ENCODE peak calls at places on chromosomes 13 and 19, in ten cellular contexts. S is lung; M is RWPE2; E is thoracic aorta; Y is CD8-positive, alpha-beta T cell; X is neuronal stem cell; O is SK-N-SH; H is right cardiac atrium; C is IMR-90; V is hepatocyte. W is an unnamed sample. For H3K4me1, the result is how much of the 10 kb centered on the place peaks cover.

GRCh38 chr19:805600-806550 is 8.6 kb downstream of the PTBP1 start:
- DNase-seq in C (no peak), V (no peak), X (no peak), E (no peak), O (peak), Y (no peak), M (no peak), H (no peak), S (no peak), W (no peak)

GRCh38 chr13:39244561-39245230 is 206.4 kb downstream of the NHLRC3 start:
- DNase-seq in H (no peak), O (no peak), V (no peak), E (no peak), S (no peak), M (no peak), X (no peak), C (no peak), Y (no peak), W (no peak)

GRCh38 chr19:5001547-5002131 is 32.7 kb downstream of the KDM4B start:
- DNase-seq in S (no peak), C (peak), X (no peak), M (no peak), E (no peak), Y (peak), H (no peak), O (peak), V (peak), W (no peak)

GRCh38 chr19:1107655-1108261 is 4.0 kb downstream of the GPX4 start:
- DNase-seq in H (peak), C (no peak), X (no peak), Y (no peak), M (no peak), S (no peak), E (no peak), O (no peak), V (no peak), W (no peak)

GRCh38 chr13:27118428-27119054 is 53.1 kb downstream of the USP12 start:
- DNase-seq in X (no peak), V (no peak), Y (no peak), E (no peak), H (no peak), M (no peak), C (no peak), O (no peak), S (no peak), W (no peak)

GRCh38 chr19:51123381-51124186 is 1.1 kb upstream of the SIGLEC9 start:
- DNase-seq in S (peak), V (no peak), X (no peak), E (no peak), Y (peak), O (no peak), M (no peak), H (no peak), C (no peak), W (no peak)

GRCh38 chr19:33177417-33177976 is 16.6 kb upstream of the LRP3 start:
- DNase-seq in C (no peak), X (no peak), E (peak), M (no peak), O (peak), H (no peak), S (no peak), V (peak), Y (peak), W (peak)

GRCh38 chr19:32415246-32415645 is 9.7 kb downstream of the DPY19L3 start:
- DNase-seq in C (no peak), Y (no peak), E (no peak), X (no peak), O (no peak), H (no peak), S (no peak), V (no peak), M (no peak), W (no peak)

GRCh38 chr19:20238025-20238623 is 71.1 kb downstream of the ZNF486 start:
- DNase-seq in X (peak), H (peak), C (peak), S (peak), Y (peak), M (no peak), O (peak), E (peak), V (peak), W (peak)

GRCh38 chr19:51142119-51142518 is at the start of gene SIGLEC7:
- DNase-seq in M (no peak), E (no peak), Y (no peak), V (no peak), H (peak), C (no peak), S (no peak), O (no peak), X (no peak), W (no peak)

GRCh38 chr19:30227661-30228112 is 144.5 kb upstream of the ZNF536 start:
- DNase-seq in M (no peak), C (peak), H (peak), Y (no peak), E (no peak), S (peak), V (peak), O (peak), X (peak), W (no peak)

GRCh38 chr13:99323488-99323887 is 16.3 kb upstream of the GPR183 start:
- DNase-seq in V (no peak), C (peak), X (no peak), Y (no peak), M (no peak), E (no peak), S (no peak), H (no peak), O (no peak), W (no peak)

GRCh38 chr13:99326012-99326411 is 18.8 kb upstream of the GPR183 start:
- DNase-seq in C (no peak), H (no peak), O (no peak), M (no peak), X (no peak), S (no peak), E (no peak), Y (no peak), V (no peak), W (no peak)

GRCh38 chr13:99320693-99321481 is 13.7 kb upstream of the GPR183 start:
- DNase-seq in C (peak), H (no peak), M (no peak), O (no peak), E (no peak), S (no peak), Y (no peak), V (no peak), X (no peak), W (no peak)

GRCh38 chr13:99321709-99322108 is 14.5 kb upstream of the GPR183 start:
- DNase-seq in X (no peak), Y (no peak), S (no peak), O (no peak), E (no peak), C (no peak), V (no peak), M (no peak), H (no peak), W (no peak)

GRCh38 chr13:99322297-99323103 is 15.3 kb upstream of the GPR183 start:
- DNase-seq in O (no peak), V (no peak), C (peak), M (no peak), E (no peak), X (no peak), H (no peak), S (no peak), Y (no peak), W (no peak)
- H3K4me1 ChIP-seq in O (under half), V (under half), C (under half), M (under half), E (under half), X (under half), H (under half), S (under half), Y (half or more), W (under half)

DNA sequence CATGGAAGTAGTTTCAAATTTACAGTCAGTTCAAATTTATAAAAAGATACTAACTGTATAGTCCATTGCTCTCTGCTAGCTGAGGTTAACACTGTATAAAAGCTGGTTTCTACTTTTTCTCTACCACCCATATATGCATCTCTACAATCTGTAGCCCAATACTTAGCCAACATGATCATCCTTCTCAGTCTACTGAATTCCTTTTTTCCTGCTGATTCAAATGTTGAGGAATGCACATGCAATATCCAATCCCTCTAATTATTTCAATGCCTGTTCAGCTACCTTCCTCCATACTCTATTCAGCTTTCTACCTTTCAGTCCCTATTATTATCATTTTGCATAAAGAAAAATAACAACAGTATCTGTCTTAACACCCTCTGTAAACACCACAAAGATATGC is 15.6 kb downstream of the KPNA3 start:
- DNase-seq in Y (no peak), X (no peak), S (no peak), C (peak), V (no peak), M (no peak), E (no peak), O (no peak), H (no peak), W (no peak)
- H3K4me1 ChIP-seq in Y (under half), X (under half), S (under half), C (under half), V (under half), M (under half), E (under half), O (under half), H (under half), W (under half)

GRCh38 chr19:35031072-35031881 is 1.0 kb downstream of the SCN1B start:
- DNase-seq in H (peak), E (no peak), C (peak), O (no peak), M (no peak), V (no peak), S (no peak), X (no peak), Y (no peak), W (no peak)
- H3K4me1 ChIP-seq in H (under half), E (under half), C (under half), O (under half), M (under half), V (under half), S (under half), X (under half), Y (under half), W (under half)

GRCh38 chr13:98143157-98143553 is 261 bp downstream of the FARP1 start:
- DNase-seq in M (no peak), H (peak), Y (no peak), V (no peak), O (peak), X (peak), C (no peak), S (no peak), E (no peak), W (no peak)
- H3K4me1 ChIP-seq in M (under half), H (under half), Y (under half), V (under half), O (under half), X (under half), C (under half), S (under half), E (under half), W (under half)

GRCh38 chr19:13053238-13053637 is 49.4 kb downstream of the LYL1 start:
- DNase-seq in O (no peak), Y (no peak), H (no peak), S (no peak), V (no peak), E (no peak), M (no peak), C (no peak), X (no peak), W (no peak)
- H3K4me1 ChIP-seq in O (half or more), Y (under half), H (half or more), S (under half), V (half or more), E (half or more), M (half or more), C (half or more), X (half or more), W (half or more)